ENCODE peak calls at places on chromosomes 4 and X, in six cellular contexts. F is AG09309; W is C1 segment of cervical spinal cord; L is HEK293T; N is stimulated activated CD4-positive, alpha-beta T cell treated with anti-CD3 and anti-CD28 coated beads, Interleukin-2, amount 100 ng/mL, for 48 hours; K is Calu3. B is an unnamed sample.

GRCh38 chr4:29082684-29083083 is 1637.5 kb upstream of the PCDH7 start:
- DNase-seq in F (no peak), W (no peak), L (no peak), N (no peak), K (no peak), B (no peak)

GRCh38 chr4:1172971-1173757 is 781 bp upstream of the SPON2 start:
- DNase-seq in F (peak), W (no peak), L (no peak), N (no peak), K (no peak), B (peak)

GRCh38 chr4:40377462-40378385 is 42.6 kb downstream of the CHRNA9 start:
- DNase-seq in F (no peak), W (no peak), L (no peak), N (no peak), K (no peak), B (peak)

GRCh38 chr4:124334119-124334518 is 378.4 kb downstream of the ANKRD50 start:
- DNase-seq in F (peak), W (no peak), L (peak), N (peak), K (peak), B (peak)

GRCh38 chr4:173076903-173077629 is 91.5 kb upstream of the GALNT7 start:
- DNase-seq in F (no peak), W (no peak), L (no peak), N (no peak), K (no peak), B (peak)

GRCh38 chrX:134416106-134416505 is 43.9 kb upstream of the HPRT1 start:
- DNase-seq in F (no peak), W (no peak), L (no peak), N (no peak), K (no peak), B (no peak)

GRCh38 chr4:21697583-21697982 is 251.0 kb downstream of the KCNIP4 start:
- DNase-seq in F (no peak), W (no peak), L (no peak), N (no peak), K (peak), B (peak)

GRCh38 chr4:142817442-142817841 is 28.7 kb downstream of the INPP4B start:
- DNase-seq in F (peak), W (no peak), L (no peak), N (peak), K (peak), B (peak)

B was measured in kidney tubule cell.